ENCODE peak calls at places on chromosomes 11 and 22, in six cellular contexts. One of them, this sample, is unnamed.

GRCh38 chr11:4804280-4804679 is at the start of gene OR52R1:
- DNase-seq in C1 segment of cervical spinal cord: no peak
- DNase-seq in OCI-LY7: no peak
- DNase-seq in activated naive CD4-positive, alpha-beta T cell: no peak
- DNase-seq in sciatic nerve: no peak
- DNase-seq in aorta: no peak
- DNase-seq in this sample: no peak

GRCh38 chr22:47456031-47456430 is 693.6 kb downstream of the TBC1D22A start:
- DNase-seq in aorta: no peak
- DNase-seq in C1 segment of cervical spinal cord: no peak
- DNase-seq in sciatic nerve: no peak
- DNase-seq in activated naive CD4-positive, alpha-beta T cell: no peak
- DNase-seq in OCI-LY7: no peak
- DNase-seq in this sample: no peak

GRCh38 chr11:27293500-27294417 is 69.3 kb downstream of the CCDC34 start:
- DNase-seq in activated naive CD4-positive, alpha-beta T cell: no peak
- DNase-seq in sciatic nerve: no peak
- DNase-seq in OCI-LY7: no peak
- DNase-seq in aorta: no peak
- DNase-seq in C1 segment of cervical spinal cord: no peak
- DNase-seq in this sample: no peak

GRCh38 chr11:112249871-112250590 is 10.6 kb downstream of the PLET1 start:
- DNase-seq in C1 segment of cervical spinal cord: no peak
- DNase-seq in aorta: no peak
- DNase-seq in OCI-LY7: no peak
- DNase-seq in activated naive CD4-positive, alpha-beta T cell: no peak
- DNase-seq in sciatic nerve: no peak
- DNase-seq in this sample: no peak

GRCh38 chr11:67290801-67291200 is 1.7 kb downstream of the ANKRD13D start:
- DNase-seq in sciatic nerve: no peak
- DNase-seq in C1 segment of cervical spinal cord: no peak
- DNase-seq in OCI-LY7: no peak
- DNase-seq in activated naive CD4-positive, alpha-beta T cell: no peak
- DNase-seq in aorta: peak
- DNase-seq in this sample: no peak

GRCh38 chr11:95296165-95296564 is 65.2 kb upstream of the SESN3 start:
- DNase-seq in aorta: no peak
- DNase-seq in sciatic nerve: no peak
- DNase-seq in activated naive CD4-positive, alpha-beta T cell: no peak
- DNase-seq in OCI-LY7: no peak
- DNase-seq in C1 segment of cervical spinal cord: no peak
- DNase-seq in this sample: no peak

GRCh38 chr22:48096846-48097665 is 1334.6 kb downstream of the TBC1D22A start:
- DNase-seq in OCI-LY7: peak
- DNase-seq in sciatic nerve: no peak
- DNase-seq in aorta: no peak
- DNase-seq in activated naive CD4-positive, alpha-beta T cell: no peak
- DNase-seq in C1 segment of cervical spinal cord: no peak
- DNase-seq in this sample: no peak

GRCh38 chr11:107370390-107370789 is 87.2 kb downstream of the CWF19L2 start:
- DNase-seq in activated naive CD4-positive, alpha-beta T cell: no peak
- DNase-seq in sciatic nerve: no peak
- DNase-seq in aorta: no peak
- DNase-seq in OCI-LY7: no peak
- DNase-seq in C1 segment of cervical spinal cord: no peak
- DNase-seq in this sample: no peak

GRCh38 chr11:69106124-69106811 is 49.5 kb upstream of the SMIM38 start:
- DNase-seq in OCI-LY7: no peak
- DNase-seq in activated naive CD4-positive, alpha-beta T cell: no peak
- DNase-seq in sciatic nerve: no peak
- DNase-seq in C1 segment of cervical spinal cord: no peak
- DNase-seq in aorta: no peak
- DNase-seq in this sample: no peak

GRCh38 chr11:8786933-8787332 is 104.3 kb downstream of the RPL27A start:
- DNase-seq in activated naive CD4-positive, alpha-beta T cell: no peak
- DNase-seq in sciatic nerve: no peak
- DNase-seq in aorta: no peak
- DNase-seq in OCI-LY7: no peak
- DNase-seq in C1 segment of cervical spinal cord: no peak
- DNase-seq in this sample: no peak

GRCh38 chr11:45933131-45933821 is 10.8 kb downstream of the LARGE2 start:
- DNase-seq in OCI-LY7: peak
- DNase-seq in sciatic nerve: no peak
- DNase-seq in aorta: peak
- DNase-seq in C1 segment of cervical spinal cord: no peak
- DNase-seq in activated naive CD4-positive, alpha-beta T cell: no peak
- DNase-seq in this sample: no peak

GRCh38 chr11:29051935-29052334 is 943.7 kb downstream of the METTL15 start:
- DNase-seq in C1 segment of cervical spinal cord: no peak
- DNase-seq in activated naive CD4-positive, alpha-beta T cell: no peak
- DNase-seq in aorta: no peak
- DNase-seq in sciatic nerve: no peak
- DNase-seq in OCI-LY7: no peak
- DNase-seq in this sample: no peak

GRCh38 chr11:20723366-20723765 is 54.0 kb downstream of the NELL1 start:
- DNase-seq in C1 segment of cervical spinal cord: no peak
- DNase-seq in aorta: no peak
- DNase-seq in activated naive CD4-positive, alpha-beta T cell: no peak
- DNase-seq in sciatic nerve: no peak
- DNase-seq in OCI-LY7: no peak
- DNase-seq in this sample: no peak

GRCh38 chr11:79437981-79438630 is 2.7 kb downstream of the TENM4 start:
- DNase-seq in aorta: peak
- DNase-seq in sciatic nerve: peak
- DNase-seq in OCI-LY7: no peak
- DNase-seq in activated naive CD4-positive, alpha-beta T cell: no peak
- DNase-seq in C1 segment of cervical spinal cord: no peak
- DNase-seq in this sample: no peak

GRCh38 chr11:6022954-6023353 is 7.6 kb downstream of the OR56A1 start:
- DNase-seq in C1 segment of cervical spinal cord: no peak
- DNase-seq in sciatic nerve: no peak
- DNase-seq in OCI-LY7: peak
- DNase-seq in aorta: no peak
- DNase-seq in activated naive CD4-positive, alpha-beta T cell: no peak
- DNase-seq in this sample: peak

GRCh38 chr11:46675288-46675851 is 25.0 kb downstream of the ARHGAP1 start:
- DNase-seq in activated naive CD4-positive, alpha-beta T cell: no peak
- DNase-seq in C1 segment of cervical spinal cord: peak
- DNase-seq in aorta: no peak
- DNase-seq in sciatic nerve: peak
- DNase-seq in OCI-LY7: no peak
- DNase-seq in this sample: no peak

GRCh38 chr11:120211522-120212258 is 858 bp downstream of the OAF start:
- DNase-seq in sciatic nerve: no peak
- DNase-seq in aorta: no peak
- DNase-seq in activated naive CD4-positive, alpha-beta T cell: no peak
- DNase-seq in OCI-LY7: no peak
- DNase-seq in C1 segment of cervical spinal cord: no peak
- DNase-seq in this sample: no peak

GRCh38 chr11:75072582-75072981 is 24.1 kb downstream of the OR2AT4 start:
- DNase-seq in sciatic nerve: no peak
- DNase-seq in aorta: no peak
- DNase-seq in OCI-LY7: no peak
- DNase-seq in C1 segment of cervical spinal cord: no peak
- DNase-seq in activated naive CD4-positive, alpha-beta T cell: no peak
- DNase-seq in this sample: no peak

GRCh38 chr22:45631140-45631539 is 40.5 kb upstream of the ATXN10 start:
- DNase-seq in OCI-LY7: no peak
- DNase-seq in sciatic nerve: no peak
- DNase-seq in aorta: peak
- DNase-seq in activated naive CD4-positive, alpha-beta T cell: no peak
- DNase-seq in C1 segment of cervical spinal cord: no peak
- DNase-seq in this sample: no peak

GRCh38 chr11:101862410-101863233 is 52.2 kb upstream of the CEP126 start:
- DNase-seq in activated naive CD4-positive, alpha-beta T cell: no peak
- DNase-seq in OCI-LY7: peak
- DNase-seq in aorta: no peak
- DNase-seq in sciatic nerve: no peak
- DNase-seq in C1 segment of cervical spinal cord: peak
- DNase-seq in this sample: no peak

GRCh38 chr11:8098879-8099278 is 17.9 kb downstream of the TUB start:
- DNase-seq in C1 segment of cervical spinal cord: no peak
- DNase-seq in OCI-LY7: no peak
- DNase-seq in activated naive CD4-positive, alpha-beta T cell: no peak
- DNase-seq in aorta: no peak
- DNase-seq in sciatic nerve: no peak
- DNase-seq in this sample: no peak

GRCh38 chr11:26971961-26972360 is 22.0 kb upstream of the FIBIN start:
- DNase-seq in OCI-LY7: no peak
- DNase-seq in activated naive CD4-positive, alpha-beta T cell: no peak
- DNase-seq in aorta: no peak
- DNase-seq in sciatic nerve: no peak
- DNase-seq in C1 segment of cervical spinal cord: no peak
- DNase-seq in this sample: no peak

GRCh38 chr11:67648140-67648795 is 2.3 kb downstream of the ACY3 start:
- DNase-seq in C1 segment of cervical spinal cord: no peak
- DNase-seq in aorta: peak
- DNase-seq in activated naive CD4-positive, alpha-beta T cell: peak
- DNase-seq in sciatic nerve: no peak
- DNase-seq in OCI-LY7: peak
- DNase-seq in this sample: no peak

GRCh38 chr22:48477031-48477721 is 1350.5 kb downstream of the BRD1 start:
- DNase-seq in OCI-LY7: no peak
- DNase-seq in C1 segment of cervical spinal cord: peak
- DNase-seq in sciatic nerve: peak
- DNase-seq in activated naive CD4-positive, alpha-beta T cell: no peak
- DNase-seq in aorta: no peak
- DNase-seq in this sample: no peak

GRCh38 chr22:50729391-50730012 is 8.5 kb upstream of the ACR start:
- DNase-seq in sciatic nerve: peak
- DNase-seq in aorta: peak
- DNase-seq in OCI-LY7: peak
- DNase-seq in C1 segment of cervical spinal cord: no peak
- DNase-seq in activated naive CD4-positive, alpha-beta T cell: no peak
- DNase-seq in this sample: no peak

GRCh38 chr11:101912823-101913284 is 2.0 kb upstream of the CEP126 start:
- DNase-seq in sciatic nerve: no peak
- DNase-seq in aorta: no peak
- DNase-seq in C1 segment of cervical spinal cord: no peak
- DNase-seq in activated naive CD4-positive, alpha-beta T cell: no peak
- DNase-seq in OCI-LY7: no peak
- DNase-seq in this sample: no peak

GRCh38 chr11:113831314-113831713 is 44.1 kb downstream of the USP28 start:
- DNase-seq in aorta: no peak
- DNase-seq in sciatic nerve: no peak
- DNase-seq in C1 segment of cervical spinal cord: no peak
- DNase-seq in activated naive CD4-positive, alpha-beta T cell: no peak
- DNase-seq in OCI-LY7: no peak
- DNase-seq in this sample: no peak

GRCh38 chr11:107957109-107957588 is 28.9 kb downstream of the RAB39A start:
- DNase-seq in activated naive CD4-positive, alpha-beta T cell: no peak
- DNase-seq in sciatic nerve: no peak
- DNase-seq in aorta: no peak
- DNase-seq in C1 segment of cervical spinal cord: no peak
- DNase-seq in OCI-LY7: no peak
- DNase-seq in this sample: no peak

GRCh38 chr11:35419713-35420333 is 465 bp upstream of the SLC1A2 start:
- DNase-seq in sciatic nerve: no peak
- DNase-seq in C1 segment of cervical spinal cord: no peak
- DNase-seq in aorta: no peak
- DNase-seq in activated naive CD4-positive, alpha-beta T cell: no peak
- DNase-seq in OCI-LY7: no peak
- DNase-seq in this sample: no peak

GRCh38 chr11:35978173-35978572 is 34.3 kb downstream of the LDLRAD3 start:
- DNase-seq in aorta: no peak
- DNase-seq in C1 segment of cervical spinal cord: no peak
- DNase-seq in sciatic nerve: no peak
- DNase-seq in OCI-LY7: no peak
- DNase-seq in activated naive CD4-positive, alpha-beta T cell: no peak
- DNase-seq in this sample: no peak

GRCh38 chr11:6650980-6651379 is 4.6 kb downstream of the DCHS1 start:
- DNase-seq in activated naive CD4-positive, alpha-beta T cell: no peak
- DNase-seq in aorta: no peak
- DNase-seq in C1 segment of cervical spinal cord: no peak
- DNase-seq in OCI-LY7: no peak
- DNase-seq in sciatic nerve: no peak
- DNase-seq in this sample: no peak

This sample was measured in iPS DF 6.9.